ENCODE peak calls at places on chromosomes 16 and 17, in seven cellular contexts. T is H54, X is skeletal muscle cell, U is endothelial cell, M is heart right ventricle, G is OCI-M1, R is foreskin fibroblast. E is an unnamed sample.
A peak's percentile ranks its signal among the peaks of the same experiment; 100 is the strongest.

GRCh38 chr17:61393904-61394629 is 5.6 kb upstream of the TBX2 start:
- DNase-seq in T (no peak), X (no peak), U (no peak), M (no peak), G (peak; percentile 54), R (peak; percentile 52), E (no peak)

GRCh38 chr16:27430923-27431484 is 29.0 kb downstream of the IL21R start:
- DNase-seq in T (no peak), X (peak; percentile 24), U (peak; percentile 19), M (peak; percentile 2), G (peak; percentile 90), R (no peak), E (no peak)

GRCh38 chr17:58267347-58268324 is 13.1 kb downstream of the MPO start:
- DNase-seq in T (no peak), X (no peak), U (no peak), M (no peak), G (no peak), R (no peak), E (no peak)

GRCh38 chr17:43515641-43516040 is 30.5 kb downstream of the ETV4 start:
- DNase-seq in T (no peak), X (no peak), U (no peak), M (no peak), G (no peak), R (no peak), E (no peak)

GRCh38 chr16:70647461-70648359 is 1.4 kb downstream of the IL34 start:
- DNase-seq in T (no peak), X (no peak), U (no peak), M (no peak), G (no peak), R (no peak), E (no peak)

GRCh38 chr16:75288596-75289120 is 37.2 kb upstream of the BCAR1 start:
- DNase-seq in T (no peak), X (no peak), U (no peak), M (no peak), G (peak; percentile 95), R (no peak), E (no peak)

GRCh38 chr16:13503960-13504635 is 415.9 kb upstream of the ERCC4 start:
- DNase-seq in T (no peak), X (no peak), U (no peak), M (no peak), G (no peak), R (peak; percentile 4), E (no peak)

GRCh38 chr16:17143546-17144419 is 327.0 kb downstream of the XYLT1 start:
- DNase-seq in T (no peak), X (no peak), U (no peak), M (no peak), G (no peak), R (no peak), E (no peak)

GRCh38 chr17:57552114-57552601 is 192.9 kb downstream of the CCDC182 start:
- DNase-seq in T (no peak), X (no peak), U (peak; percentile 61), M (peak; percentile 37), G (peak; percentile 37), R (no peak), E (no peak)

GRCh38 chr16:47196457-47196856 is 52.7 kb upstream of the NETO2 start:
- DNase-seq in T (no peak), X (no peak), U (no peak), M (no peak), G (no peak), R (no peak), E (no peak)

GRCh38 chr17:19244796-19245195 is 7.6 kb downstream of the EPN2 start:
- DNase-seq in T (no peak), X (no peak), U (no peak), M (no peak), G (no peak), R (no peak), E (no peak)

GRCh38 chr17:73261617-73261951 is at the start of gene CPSF4L:
- DNase-seq in T (no peak), X (no peak), U (no peak), M (no peak), G (no peak), R (no peak), E (no peak)

GRCh38 chr16:12113581-12114375 is 137.2 kb downstream of the SNX29 start:
- DNase-seq in T (no peak), X (no peak), U (no peak), M (no peak), G (no peak), R (peak; percentile 79), E (no peak)

GRCh38 chr16:67265834-67266233 is 13.5 kb upstream of the PLEKHG4 start:
- DNase-seq in T (no peak), X (no peak), U (no peak), M (no peak), G (no peak), R (no peak), E (no peak)

GRCh38 chr16:88957887-88958577 is 19.0 kb downstream of the CBFA2T3 start:
- DNase-seq in T (no peak), X (no peak), U (no peak), M (no peak), G (peak; percentile 56), R (no peak), E (no peak)

GRCh38 chr16:10497132-10498088 is 83.0 kb downstream of the EMP2 start:
- DNase-seq in T (no peak), X (no peak), U (no peak), M (no peak), G (peak; percentile 25), R (no peak), E (no peak)

GRCh38 chr16:79001156-79001997 is 599.2 kb downstream of the MAF start:
- DNase-seq in T (no peak), X (no peak), U (no peak), M (no peak), G (no peak), R (no peak), E (no peak)

GRCh38 chr16:19898166-19898565 is 13.5 kb upstream of the GPRC5B start:
- DNase-seq in T (no peak), X (no peak), U (no peak), M (no peak), G (no peak), R (no peak), E (no peak)

E was measured in RKO.